ENCODE peak calls at places on chromosomes 4 and X, in nine cellular contexts. One of them, this sample, is unnamed.

GRCh38 chrX:125926295-125926694 is 239.8 kb downstream of the DCAF12L2 start:
- DNase-seq in T-helper 2 cell: no peak
- DNase-seq in amniotic stem cell: no peak
- DNase-seq in kidney glomerular epithelial cell: no peak
- DNase-seq in ascending aorta: no peak
- DNase-seq in EL: no peak
- DNase-seq in left colon: no peak
- DNase-seq in HT-29: no peak
- DNase-seq in fibroblast of pulmonary artery: no peak
- DNase-seq in this sample: no peak

GRCh38 chrX:153468008-153468580 is 2.3 kb downstream of the HAUS7 start:
- DNase-seq in T-helper 2 cell: no peak
- DNase-seq in amniotic stem cell: no peak
- DNase-seq in kidney glomerular epithelial cell: no peak
- DNase-seq in ascending aorta: no peak
- DNase-seq in EL: no peak
- DNase-seq in left colon: no peak
- DNase-seq in HT-29: no peak
- DNase-seq in fibroblast of pulmonary artery: no peak
- DNase-seq in this sample: no peak

GRCh38 chr4:124334119-124334518 is 378.4 kb downstream of the ANKRD50 start:
- DNase-seq in T-helper 2 cell: no peak
- DNase-seq in amniotic stem cell: peak; percentile 83
- DNase-seq in kidney glomerular epithelial cell: peak; percentile 74
- DNase-seq in ascending aorta: no peak
- DNase-seq in EL: peak; percentile 75
- DNase-seq in left colon: peak; percentile 34
- DNase-seq in HT-29: peak; percentile 85
- DNase-seq in fibroblast of pulmonary artery: peak; percentile 95
- DNase-seq in this sample: no peak

GRCh38 chr4:76485450-76485849 is 50.4 kb downstream of the SHROOM3 start:
- DNase-seq in T-helper 2 cell: no peak
- DNase-seq in amniotic stem cell: no peak
- DNase-seq in kidney glomerular epithelial cell: no peak
- DNase-seq in ascending aorta: no peak
- DNase-seq in EL: no peak
- DNase-seq in left colon: no peak
- DNase-seq in HT-29: peak; percentile 81
- DNase-seq in fibroblast of pulmonary artery: peak; percentile 4
- DNase-seq in this sample: no peak

GRCh38 chr4:108172231-108172779 is 3.6 kb upstream of the LEF1 start:
- DNase-seq in T-helper 2 cell: peak; percentile 24
- DNase-seq in amniotic stem cell: no peak
- DNase-seq in kidney glomerular epithelial cell: no peak
- DNase-seq in ascending aorta: no peak
- DNase-seq in EL: peak; percentile 21
- DNase-seq in left colon: peak; percentile 22
- DNase-seq in HT-29: no peak
- DNase-seq in fibroblast of pulmonary artery: no peak
- DNase-seq in this sample: no peak

GRCh38 chr4:21554510-21554909 is 394.1 kb downstream of the KCNIP4 start:
- DNase-seq in T-helper 2 cell: no peak
- DNase-seq in amniotic stem cell: no peak
- DNase-seq in kidney glomerular epithelial cell: no peak
- DNase-seq in ascending aorta: no peak
- DNase-seq in EL: no peak
- DNase-seq in left colon: no peak
- DNase-seq in HT-29: no peak
- DNase-seq in fibroblast of pulmonary artery: no peak
- DNase-seq in this sample: no peak

GRCh38 chrX:112654871-112655270 is 24.9 kb downstream of the LHFPL1 start:
- DNase-seq in T-helper 2 cell: no peak
- DNase-seq in amniotic stem cell: peak; percentile 2
- DNase-seq in kidney glomerular epithelial cell: no peak
- DNase-seq in ascending aorta: no peak
- DNase-seq in EL: no peak
- DNase-seq in left colon: no peak
- DNase-seq in HT-29: no peak
- DNase-seq in fibroblast of pulmonary artery: peak; percentile 58
- DNase-seq in this sample: no peak

GRCh38 chr4:76688737-76689078 is 209.2 kb downstream of the SOWAHB start:
- DNase-seq in T-helper 2 cell: no peak
- DNase-seq in amniotic stem cell: no peak
- DNase-seq in kidney glomerular epithelial cell: peak; percentile 44
- DNase-seq in ascending aorta: no peak
- DNase-seq in EL: no peak
- DNase-seq in left colon: peak; percentile 27
- DNase-seq in HT-29: peak; percentile 66
- DNase-seq in fibroblast of pulmonary artery: no peak
- DNase-seq in this sample: no peak

GRCh38 chr4:56619160-56619559 is 61.9 kb downstream of the HOPX start:
- DNase-seq in T-helper 2 cell: no peak
- DNase-seq in amniotic stem cell: no peak
- DNase-seq in kidney glomerular epithelial cell: no peak
- DNase-seq in ascending aorta: no peak
- DNase-seq in EL: no peak
- DNase-seq in left colon: no peak
- DNase-seq in HT-29: no peak
- DNase-seq in fibroblast of pulmonary artery: peak; percentile 30
- DNase-seq in this sample: no peak

GRCh38 chrX:71216446-71216845 is 6.6 kb upstream of the GJB1 start:
- DNase-seq in T-helper 2 cell: no peak
- DNase-seq in amniotic stem cell: no peak
- DNase-seq in kidney glomerular epithelial cell: no peak
- DNase-seq in ascending aorta: no peak
- DNase-seq in EL: no peak
- DNase-seq in left colon: no peak
- DNase-seq in HT-29: no peak
- DNase-seq in fibroblast of pulmonary artery: peak; percentile 4
- DNase-seq in this sample: peak; percentile 26

GRCh38 chrX:45769919-45770582 is 569.4 kb upstream of the DIPK2B start:
- DNase-seq in T-helper 2 cell: peak; percentile 5
- DNase-seq in amniotic stem cell: peak; percentile 48
- DNase-seq in kidney glomerular epithelial cell: peak; percentile 54
- DNase-seq in ascending aorta: peak; percentile 55
- DNase-seq in EL: peak; percentile 87
- DNase-seq in left colon: peak; percentile 63
- DNase-seq in HT-29: peak; percentile 86
- DNase-seq in fibroblast of pulmonary artery: peak; percentile 91
- DNase-seq in this sample: peak; percentile 59

GRCh38 chrX:45807572-45808425 is 607.1 kb upstream of the DIPK2B start:
- DNase-seq in T-helper 2 cell: no peak
- DNase-seq in amniotic stem cell: no peak
- DNase-seq in kidney glomerular epithelial cell: peak; percentile 25
- DNase-seq in ascending aorta: no peak
- DNase-seq in EL: peak; percentile 76
- DNase-seq in left colon: no peak
- DNase-seq in HT-29: no peak
- DNase-seq in fibroblast of pulmonary artery: peak; percentile 71
- DNase-seq in this sample: no peak

GRCh38 chrX:103310592-103311400 is at the start of gene BEX2:
- DNase-seq in T-helper 2 cell: peak; percentile 79
- DNase-seq in amniotic stem cell: no peak
- DNase-seq in kidney glomerular epithelial cell: peak; percentile 34
- DNase-seq in ascending aorta: no peak
- DNase-seq in EL: peak; percentile 39
- DNase-seq in left colon: peak; percentile 85
- DNase-seq in HT-29: no peak
- DNase-seq in fibroblast of pulmonary artery: peak; percentile 17
- DNase-seq in this sample: peak; percentile 85

GRCh38 chr4:28948501-28948900 is 1771.7 kb upstream of the PCDH7 start:
- DNase-seq in T-helper 2 cell: no peak
- DNase-seq in amniotic stem cell: no peak
- DNase-seq in kidney glomerular epithelial cell: no peak
- DNase-seq in ascending aorta: no peak
- DNase-seq in EL: no peak
- DNase-seq in left colon: no peak
- DNase-seq in HT-29: no peak
- DNase-seq in fibroblast of pulmonary artery: peak; percentile 16
- DNase-seq in this sample: no peak

GRCh38 chrX:153643431-153644351 is 3.3 kb upstream of the DUSP9 start:
- DNase-seq in T-helper 2 cell: no peak
- DNase-seq in amniotic stem cell: no peak
- DNase-seq in kidney glomerular epithelial cell: no peak
- DNase-seq in ascending aorta: no peak
- DNase-seq in EL: no peak
- DNase-seq in left colon: no peak
- DNase-seq in HT-29: no peak
- DNase-seq in fibroblast of pulmonary artery: no peak
- DNase-seq in this sample: no peak

GRCh38 chrX:107935200-107935599 is 47.0 kb downstream of the TEX13B start:
- DNase-seq in T-helper 2 cell: no peak
- DNase-seq in amniotic stem cell: no peak
- DNase-seq in kidney glomerular epithelial cell: peak; percentile 11
- DNase-seq in ascending aorta: no peak
- DNase-seq in EL: peak; percentile 10
- DNase-seq in left colon: no peak
- DNase-seq in HT-29: peak; percentile 26
- DNase-seq in fibroblast of pulmonary artery: peak; percentile 45
- DNase-seq in this sample: no peak

GRCh38 chr4:1660948-1661677 is 23.0 kb downstream of the FAM53A start:
- DNase-seq in T-helper 2 cell: no peak
- DNase-seq in amniotic stem cell: no peak
- DNase-seq in kidney glomerular epithelial cell: no peak
- DNase-seq in ascending aorta: no peak
- DNase-seq in EL: no peak
- DNase-seq in left colon: no peak
- DNase-seq in HT-29: no peak
- DNase-seq in fibroblast of pulmonary artery: no peak
- DNase-seq in this sample: no peak

GRCh38 chr4:122855491-122855890 is 28.9 kb downstream of the FGF2 start:
- DNase-seq in T-helper 2 cell: no peak
- DNase-seq in amniotic stem cell: no peak
- DNase-seq in kidney glomerular epithelial cell: no peak
- DNase-seq in ascending aorta: no peak
- DNase-seq in EL: no peak
- DNase-seq in left colon: no peak
- DNase-seq in HT-29: no peak
- DNase-seq in fibroblast of pulmonary artery: no peak
- DNase-seq in this sample: no peak

GRCh38 chrX:39855748-39856129 is 242.0 kb downstream of the BCOR start:
- DNase-seq in T-helper 2 cell: peak; percentile 60
- DNase-seq in amniotic stem cell: peak; percentile 2
- DNase-seq in kidney glomerular epithelial cell: no peak
- DNase-seq in ascending aorta: no peak
- DNase-seq in EL: peak; percentile 49
- DNase-seq in left colon: peak; percentile 55
- DNase-seq in HT-29: peak; percentile 43
- DNase-seq in fibroblast of pulmonary artery: no peak
- DNase-seq in this sample: no peak

GRCh38 chrX:147174596-147174995 is 360.1 kb upstream of the CXorf51A start:
- DNase-seq in T-helper 2 cell: no peak
- DNase-seq in amniotic stem cell: no peak
- DNase-seq in kidney glomerular epithelial cell: no peak
- DNase-seq in ascending aorta: no peak
- DNase-seq in EL: no peak
- DNase-seq in left colon: no peak
- DNase-seq in HT-29: peak; percentile 12
- DNase-seq in fibroblast of pulmonary artery: no peak
- DNase-seq in this sample: no peak

GRCh38 chr4:109027016-109027500 is 264.2 kb upstream of the ETNPPL start:
- DNase-seq in T-helper 2 cell: no peak
- DNase-seq in amniotic stem cell: no peak
- DNase-seq in kidney glomerular epithelial cell: no peak
- DNase-seq in ascending aorta: no peak
- DNase-seq in EL: no peak
- DNase-seq in left colon: no peak
- DNase-seq in HT-29: no peak
- DNase-seq in fibroblast of pulmonary artery: no peak
- DNase-seq in this sample: no peak

GRCh38 chr4:8394125-8394524 is 46.4 kb downstream of the ACOX3 start:
- DNase-seq in T-helper 2 cell: no peak
- DNase-seq in amniotic stem cell: peak; percentile 21
- DNase-seq in kidney glomerular epithelial cell: peak; percentile 34
- DNase-seq in ascending aorta: no peak
- DNase-seq in EL: no peak
- DNase-seq in left colon: peak; percentile 43
- DNase-seq in HT-29: no peak
- DNase-seq in fibroblast of pulmonary artery: peak; percentile 68
- DNase-seq in this sample: no peak

GRCh38 chr4:39975488-39976089 is 2.1 kb downstream of the PDS5A start:
- DNase-seq in T-helper 2 cell: no peak
- DNase-seq in amniotic stem cell: no peak
- DNase-seq in kidney glomerular epithelial cell: no peak
- DNase-seq in ascending aorta: no peak
- DNase-seq in EL: peak; percentile 50
- DNase-seq in left colon: no peak
- DNase-seq in HT-29: no peak
- DNase-seq in fibroblast of pulmonary artery: peak; percentile 48
- DNase-seq in this sample: no peak

GRCh38 chr4:40482985-40483647 is 146.5 kb downstream of the RBM47 start:
- DNase-seq in T-helper 2 cell: no peak
- DNase-seq in amniotic stem cell: no peak
- DNase-seq in kidney glomerular epithelial cell: peak; percentile 49
- DNase-seq in ascending aorta: no peak
- DNase-seq in EL: no peak
- DNase-seq in left colon: no peak
- DNase-seq in HT-29: no peak
- DNase-seq in fibroblast of pulmonary artery: no peak
- DNase-seq in this sample: no peak

This sample was measured in pancreas.